ENCODE peak calls at places on chromosomes 13 and 19, in nine cellular contexts. R, I, T, D, S, Y, J, E and V are unnamed samples.

GRCh38 chr19:5166262-5166661 is 174.3 kb downstream of the PTPRS start:
- DNase-seq in R (no peak), I (no peak), E (no peak), T (no peak), S (no peak), J (no peak), Y (peak), D (no peak), V (no peak)

GRCh38 chr19:16714702-16715294 is 4.8 kb upstream of the NWD1 start:
- DNase-seq in T (no peak), J (peak), S (peak), R (peak), E (no peak), D (peak), Y (peak), I (peak), V (peak)

GRCh38 chr13:48858523-48858922 is 117.2 kb upstream of the FNDC3A start:
- DNase-seq in E (no peak), D (no peak), R (no peak), I (no peak), S (no peak), Y (no peak), T (no peak), J (no peak), V (no peak)

GRCh38 chr19:1016647-1017114 is 4.2 kb downstream of the TMEM259 start:
- DNase-seq in J (no peak), T (no peak), Y (peak), I (no peak), E (peak), D (no peak), R (no peak), S (peak), V (no peak)

GRCh38 chr13:19658192-19658591 is 24.7 kb downstream of the MPHOSPH8 start:
- DNase-seq in S (no peak), I (no peak), E (no peak), T (no peak), J (no peak), Y (peak), R (no peak), D (no peak), V (no peak)

GRCh38 chr19:45160870-45161714 is at the start of gene NKPD1:
- DNase-seq in E (no peak), T (no peak), D (no peak), Y (no peak), R (peak), J (peak), I (no peak), S (no peak), V (no peak)

GRCh38 chr13:63184693-63185092 is 1769.0 kb upstream of the PCDH20 start:
- DNase-seq in I (no peak), S (no peak), E (no peak), D (no peak), Y (peak), J (no peak), R (no peak), T (peak), V (no peak)

GRCh38 chr13:78786399-78786879 is 127.5 kb upstream of the OBI1 start:
- DNase-seq in D (no peak), S (no peak), I (no peak), R (no peak), Y (no peak), E (no peak), J (no peak), T (no peak), V (no peak)

GRCh38 chr13:112638919-112639318 is 50.9 kb upstream of the ATP11A start:
- DNase-seq in D (no peak), Y (no peak), E (no peak), R (no peak), T (no peak), I (no peak), S (peak), J (no peak), V (no peak)

GRCh38 chr13:31794452-31794851 is 55.1 kb downstream of the RXFP2 start:
- DNase-seq in T (no peak), R (no peak), J (no peak), S (no peak), E (no peak), Y (peak), D (peak), I (no peak), V (no peak)

GRCh38 chr13:26961890-26962615 is 201.5 kb upstream of the GPR12 start:
- DNase-seq in J (peak), Y (no peak), E (no peak), T (no peak), I (no peak), R (peak), D (no peak), S (no peak), V (no peak)

GRCh38 chr13:111623170-111623569 is 302.7 kb downstream of the TEX29 start:
- DNase-seq in T (no peak), Y (no peak), D (no peak), S (no peak), R (no peak), I (no peak), E (no peak), J (no peak), V (no peak)

GRCh38 chr13:27302643-27303262 is 32.1 kb downstream of the RASL11A start:
- DNase-seq in T (no peak), S (no peak), R (no peak), J (no peak), I (no peak), E (no peak), Y (no peak), D (no peak), V (no peak)

GRCh38 chr13:75339635-75340374 is 142.2 kb downstream of the TBC1D4 start:
- DNase-seq in I (no peak), J (no peak), S (no peak), R (no peak), E (no peak), T (no peak), Y (no peak), D (no peak), V (no peak)
- TF ChIP-seq CTCF in I (no peak), J (no peak), S (no peak), R (no peak), E (no peak), T (no peak), Y (no peak), D (no peak), V (no peak)

DNA sequence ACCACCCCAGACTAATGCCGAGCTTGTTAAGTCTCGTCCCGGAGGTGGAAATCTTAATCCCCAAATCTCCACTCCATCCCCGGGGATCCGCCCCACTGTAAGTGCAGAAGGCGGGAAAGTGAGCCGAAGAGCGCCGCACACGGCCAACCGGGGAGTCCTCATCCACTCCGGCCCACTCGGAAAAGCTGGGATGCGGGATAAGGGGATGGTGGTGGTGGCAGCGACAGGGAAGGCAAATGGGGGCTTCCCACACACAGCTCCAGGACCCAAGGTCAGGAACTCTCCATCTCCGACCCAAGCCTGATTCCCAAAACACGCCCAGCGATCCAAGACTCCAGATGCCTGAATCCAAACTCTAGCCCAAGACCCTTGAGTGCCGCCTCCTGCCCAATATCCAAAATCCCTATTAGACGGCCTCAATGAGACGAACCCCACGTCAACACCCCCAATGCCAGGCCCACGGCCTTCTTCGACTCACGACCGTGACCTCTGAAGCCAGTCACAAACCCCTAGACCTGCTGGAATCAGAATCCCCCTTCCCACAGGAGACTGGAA is 481 bp downstream of the FBL start:
- DNase-seq in S (no peak), D (no peak), Y (no peak), I (no peak), T (no peak), E (no peak), R (no peak), J (no peak), V (no peak)
- TF ChIP-seq CTCF in S (no peak), D (no peak), Y (no peak), I (no peak), T (peak), E (no peak), R (no peak), J (no peak), V (no peak)

GRCh38 chr19:15631817-15632216 is 8.9 kb upstream of the CYP4F3 start:
- DNase-seq in E (peak), D (no peak), J (no peak), T (no peak), R (no peak), Y (peak), I (no peak), S (no peak), V (no peak)
- TF ChIP-seq CTCF in E (peak), D (no peak), J (no peak), T (peak), R (no peak), Y (peak), I (peak), S (no peak), V (no peak)

DNA sequence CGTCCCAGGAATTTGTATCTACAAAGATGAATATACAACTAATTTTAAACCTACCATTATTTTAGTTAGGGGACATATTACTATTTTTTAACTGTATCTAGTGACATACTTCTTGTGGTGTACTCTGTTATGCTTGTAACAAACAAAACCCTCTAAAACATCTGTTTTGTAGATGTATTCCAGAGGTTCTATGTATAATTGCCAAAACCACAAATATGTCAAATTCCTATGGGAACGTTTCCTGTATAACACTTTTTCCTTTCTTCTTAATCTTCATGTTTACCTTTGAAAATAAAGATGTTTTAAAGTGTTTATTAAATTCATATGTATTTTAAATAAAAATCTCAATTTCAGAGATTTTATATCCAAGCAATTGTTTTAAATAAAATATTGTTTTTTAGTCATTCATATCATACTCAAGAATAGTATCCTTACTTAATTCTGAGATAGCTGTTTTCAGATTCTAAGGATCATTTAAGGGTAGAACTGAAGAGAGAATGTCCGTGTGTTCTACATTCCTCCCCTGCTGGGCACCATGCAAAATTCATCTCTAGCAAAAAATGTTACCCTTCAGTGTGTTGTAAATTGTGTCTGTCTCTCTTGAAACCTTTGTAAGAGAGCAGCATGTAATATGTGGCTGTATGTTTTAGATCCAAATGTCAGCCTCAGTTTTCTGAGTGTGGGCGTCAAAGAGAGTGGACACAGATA is 1327.7 kb downstream of the EFNB2 start:
- DNase-seq in S (no peak), I (no peak), E (no peak), D (no peak), Y (peak), R (no peak), T (no peak), J (no peak), V (no peak)
- TF ChIP-seq CTCF in S (no peak), I (peak), E (no peak), D (no peak), Y (no peak), R (no peak), T (peak), J (no peak), V (no peak)